ENCODE peak calls at places on chromosomes 11 and 22, in ten cellular contexts. B, K, M, Z, O, G, T, Q, I and N are unnamed samples.

GRCh38 chr22:25484498-25484897 is 80.0 kb upstream of the GRK3 start:
- DNase-seq in K (no peak), I (no peak), O (no peak), Z (no peak), M (no peak), G (no peak), B (no peak), T (no peak), Q (no peak), N (no peak)

GRCh38 chr22:46453006-46453828 is 84.2 kb downstream of the CELSR1 start:
- DNase-seq in O (no peak), Z (no peak), T (no peak), B (no peak), I (no peak), M (no peak), K (no peak), Q (peak; percentile 74), G (no peak), N (no peak)

GRCh38 chr11:61141601-61142028 is 19.6 kb downstream of the VPS37C start:
- DNase-seq in Z (no peak), Q (peak; percentile 83), G (no peak), I (no peak), O (no peak), M (no peak), K (no peak), T (no peak), B (no peak), N (no peak)

GRCh38 chr11:24357620-24358386 is 139.1 kb upstream of the LUZP2 start:
- DNase-seq in O (peak; percentile 42), K (no peak), B (no peak), Z (no peak), I (no peak), G (no peak), T (no peak), M (no peak), Q (no peak), N (no peak)

GRCh38 chr22:19149962-19150361 is at the start of gene GSC2:
- DNase-seq in T (no peak), O (peak; percentile 56), Q (no peak), M (no peak), B (no peak), K (no peak), I (no peak), G (no peak), Z (no peak), N (no peak)

GRCh38 chr11:42524534-42525227 is 787.1 kb upstream of the API5 start:
- DNase-seq in K (no peak), G (peak; percentile 54), T (peak; percentile 38), O (peak; percentile 93), Q (no peak), M (peak; percentile 53), B (peak; percentile 12), Z (no peak), I (peak; percentile 48), N (no peak)

GRCh38 chr22:39183991-39184585 is 31.6 kb upstream of the CBX7 start:
- DNase-seq in I (peak; percentile 29), T (no peak), K (no peak), Z (no peak), G (no peak), O (peak; percentile 74), B (no peak), Q (peak; percentile 83), M (peak; percentile 93), N (no peak)

GRCh38 chr22:20957691-20958440 is 9.2 kb upstream of the AIFM3 start:
- DNase-seq in T (peak; percentile 73), O (peak; percentile 80), M (peak; percentile 24), K (no peak), B (peak; percentile 33), G (no peak), Q (peak; percentile 76), Z (no peak), I (peak; percentile 80), N (no peak)

GRCh38 chr11:76598426-76598839 is 72.1 kb downstream of the LRRC32 start:
- DNase-seq in B (no peak), T (peak; percentile 77), K (no peak), M (peak; percentile 55), Z (no peak), G (peak; percentile 62), O (peak; percentile 77), Q (no peak), I (peak; percentile 64), N (no peak)

GRCh38 chr11:40787243-40787642 is 672.2 kb downstream of the LRRC4C start:
- DNase-seq in G (no peak), T (no peak), O (peak; percentile 49), M (no peak), I (no peak), B (no peak), Z (no peak), Q (no peak), K (no peak), N (no peak)

GRCh38 chr11:76208829-76209670 is 2.7 kb upstream of the WNT11 start:
- DNase-seq in I (peak; percentile 79), G (peak; percentile 79), Z (peak; percentile 93), M (peak; percentile 34), Q (peak; percentile 92), T (peak; percentile 85), B (peak; percentile 82), K (no peak), O (peak; percentile 94), N (peak; percentile 78)

GRCh38 chr11:2482199-2482598 is 37.4 kb downstream of the KCNQ1 start:
- DNase-seq in M (no peak), Q (no peak), T (no peak), B (no peak), K (no peak), O (no peak), I (no peak), G (peak; percentile 12), Z (no peak), N (no peak)

GRCh38 chr11:65117206-65118096 is at the start of gene ZNHIT2:
- DNase-seq in B (peak; percentile 100), Z (peak; percentile 100), Q (peak; percentile 100), K (peak; percentile 96), O (peak; percentile 100), I (peak; percentile 98), G (peak; percentile 99), T (peak; percentile 95), M (peak; percentile 98), N (peak; percentile 98)

GRCh38 chr11:65119670-65119995 is 2.1 kb upstream of the ZNHIT2 start:
- DNase-seq in Q (no peak), K (no peak), M (no peak), B (no peak), G (no peak), Z (no peak), I (no peak), O (no peak), T (no peak), N (no peak)

GRCh38 chr11:65120831-65121230 is 1.1 kb downstream of the FAU start:
- DNase-seq in M (no peak), Q (peak; percentile 15), B (no peak), K (no peak), T (no peak), I (no peak), O (no peak), Z (no peak), G (peak; percentile 12), N (no peak)

GRCh38 chr11:65116370-65117205 is 913 bp downstream of the ZNHIT2 start:
- DNase-seq in T (no peak), K (no peak), I (peak; percentile 28), O (peak; percentile 80), B (no peak), Z (no peak), Q (peak; percentile 88), G (peak; percentile 78), M (peak; percentile 66), N (no peak)

DNA sequence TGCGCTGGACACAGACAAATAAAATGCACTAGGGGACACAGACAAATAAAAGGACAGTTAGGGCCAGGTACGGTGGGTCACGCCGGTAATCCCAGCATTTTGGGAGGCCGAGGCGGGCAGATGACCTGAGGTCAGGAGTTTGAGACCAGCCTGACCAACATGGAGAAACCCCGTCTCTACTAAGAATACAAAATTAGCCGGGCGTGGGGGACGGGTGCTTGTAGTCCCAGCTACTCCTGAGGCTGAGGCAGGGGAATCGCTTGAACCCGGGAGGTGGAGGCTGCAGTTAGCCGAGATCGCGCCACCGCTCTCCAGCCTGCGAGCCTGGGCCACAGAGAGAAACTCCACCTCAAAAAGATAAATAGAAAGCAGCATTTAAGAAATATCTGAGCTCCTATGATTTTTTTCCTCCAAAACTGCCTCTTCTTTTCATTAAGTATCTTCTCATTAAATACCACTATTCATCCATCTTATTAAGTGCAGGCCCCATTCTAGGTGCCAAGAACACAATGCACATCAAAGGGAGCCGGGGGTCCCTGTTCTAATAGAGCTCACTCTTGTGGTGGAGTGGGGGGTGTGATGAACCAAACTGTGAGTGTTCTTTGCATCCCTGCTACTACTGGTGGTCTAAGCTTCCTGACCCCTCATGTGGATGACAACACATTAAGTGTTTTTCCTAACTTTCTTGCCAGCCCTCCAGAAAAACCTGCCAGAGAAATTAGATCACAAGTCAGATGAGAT is 766 bp upstream of the ZNHIT2 start:
- DNase-seq in G (no peak), B (no peak), T (no peak), K (no peak), O (peak; percentile 43), Z (no peak), Q (peak; percentile 22), I (no peak), M (no peak), N (no peak)
- TF ChIP-seq CTCF in G (peak; percentile 28), B (peak; percentile 44), T (no peak), K (no peak), O (no peak), Z (peak; percentile 1), Q (no peak), I (no peak), M (no peak), N (peak; percentile 4)

GRCh38 chr11:31798057-31799035 is 12.8 kb downstream of the PAX6 start:
- DNase-seq in Q (no peak), K (no peak), T (peak; percentile 64), Z (peak; percentile 86), O (peak; percentile 95), M (no peak), B (no peak), I (no peak), G (no peak), N (no peak)
- TF ChIP-seq CTCF in Q (no peak), K (peak; percentile 29), T (peak; percentile 47), Z (no peak), O (peak; percentile 76), M (peak; percentile 27), B (no peak), I (no peak), G (no peak), N (no peak)

DNA sequence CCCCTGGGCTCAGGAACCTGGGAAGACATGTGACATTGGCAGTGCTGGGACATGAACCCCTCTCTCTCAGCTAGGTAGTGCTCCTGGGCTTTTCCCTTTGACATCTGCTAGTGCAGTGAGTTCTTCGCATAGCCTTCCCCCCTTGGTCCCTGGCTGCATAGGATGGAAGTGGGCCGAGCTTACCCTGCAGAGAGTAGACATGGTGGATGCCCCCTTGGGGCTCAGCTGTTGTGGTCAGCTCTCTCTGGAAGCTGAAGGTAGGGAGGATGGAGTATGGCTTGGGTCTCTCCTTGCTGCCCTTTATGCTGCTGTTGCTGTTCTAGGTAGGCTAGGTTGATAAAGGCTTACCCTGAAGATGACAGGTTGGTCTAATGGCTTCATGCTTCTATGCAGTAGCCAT is 92.1 kb downstream of the ZBTB16 start:
- DNase-seq in O (no peak), B (no peak), Q (no peak), G (no peak), K (no peak), I (no peak), M (no peak), T (no peak), Z (no peak), N (no peak)
- TF ChIP-seq CTCF in O (no peak), B (no peak), Q (no peak), G (no peak), K (no peak), I (no peak), M (no peak), T (no peak), Z (no peak), N (no peak)

GRCh38 chr11:131867457-131868257 is 497.2 kb downstream of the NTM start:
- DNase-seq in G (peak; percentile 47), I (peak; percentile 16), Z (no peak), K (peak; percentile 76), Q (peak; percentile 84), T (peak; percentile 76), O (peak; percentile 92), M (peak; percentile 86), B (peak; percentile 63), N (no peak)
- TF ChIP-seq CTCF in G (peak; percentile 58), I (no peak), Z (peak; percentile 77), K (peak; percentile 96), Q (peak; percentile 77), T (peak; percentile 74), O (peak; percentile 85), M (peak; percentile 98), B (peak; percentile 76), N (no peak)